ENCODE peak calls at places on chromosomes 7 and 10, in four cellular contexts. One of them, this sample, is unnamed.

GRCh38 chr10:34203966-34204630 is 611.0 kb downstream of the PARD3 start:
- DNase-seq in CD4-positive, alpha-beta T cell: no peak
- DNase-seq in pancreas: no peak
- DNase-seq in cardiac muscle cell: no peak
- DNase-seq in this sample: no peak

GRCh38 chr7:22214000-22214399 is 143.0 kb downstream of the RAPGEF5 start:
- DNase-seq in cardiac muscle cell: no peak
- DNase-seq in CD4-positive, alpha-beta T cell: no peak
- DNase-seq in pancreas: no peak
- DNase-seq in this sample: no peak

GRCh38 chr7:101121996-101122932 is 4.6 kb upstream of the SERPINE1 start:
- DNase-seq in CD4-positive, alpha-beta T cell: no peak
- DNase-seq in pancreas: no peak
- DNase-seq in cardiac muscle cell: peak
- DNase-seq in this sample: peak

GRCh38 chr7:118472581-118472980 is 248.1 kb downstream of the ANKRD7 start:
- DNase-seq in cardiac muscle cell: no peak
- DNase-seq in CD4-positive, alpha-beta T cell: no peak
- DNase-seq in pancreas: no peak
- DNase-seq in this sample: no peak

GRCh38 chr7:109101332-109101731 is 531.7 kb downstream of the DNAJB9 start:
- DNase-seq in pancreas: no peak
- DNase-seq in cardiac muscle cell: no peak
- DNase-seq in CD4-positive, alpha-beta T cell: no peak
- DNase-seq in this sample: no peak

GRCh38 chr10:24414597-24414996 is 205.7 kb downstream of the KIAA1217 start:
- DNase-seq in cardiac muscle cell: no peak
- DNase-seq in pancreas: no peak
- DNase-seq in CD4-positive, alpha-beta T cell: no peak
- DNase-seq in this sample: no peak

GRCh38 chr7:37119296-37119695 is 329.4 kb downstream of the ELMO1 start:
- DNase-seq in cardiac muscle cell: no peak
- DNase-seq in CD4-positive, alpha-beta T cell: no peak
- DNase-seq in pancreas: no peak
- DNase-seq in this sample: no peak

GRCh38 chr10:63093227-63093626 is 39.9 kb upstream of the NRBF2 start:
- DNase-seq in CD4-positive, alpha-beta T cell: no peak
- DNase-seq in cardiac muscle cell: no peak
- DNase-seq in pancreas: no peak
- DNase-seq in this sample: no peak

GRCh38 chr10:66322261-66322660 is 603.6 kb upstream of the LRRTM3 start:
- DNase-seq in pancreas: no peak
- DNase-seq in cardiac muscle cell: peak
- DNase-seq in CD4-positive, alpha-beta T cell: no peak
- DNase-seq in this sample: peak

GRCh38 chr10:99435986-99436633 is 5.7 kb upstream of the GOT1 start:
- DNase-seq in CD4-positive, alpha-beta T cell: no peak
- DNase-seq in pancreas: no peak
- DNase-seq in cardiac muscle cell: peak
- DNase-seq in this sample: no peak

GRCh38 chr10:593016-593415 is 96.5 kb downstream of the DIP2C start:
- DNase-seq in CD4-positive, alpha-beta T cell: no peak
- DNase-seq in pancreas: no peak
- DNase-seq in cardiac muscle cell: no peak
- DNase-seq in this sample: no peak

GRCh38 chr10:83045731-83046130 is 1093.6 kb upstream of the GHITM start:
- DNase-seq in pancreas: no peak
- DNase-seq in CD4-positive, alpha-beta T cell: no peak
- DNase-seq in cardiac muscle cell: no peak
- DNase-seq in this sample: no peak

GRCh38 chr7:139620676-139621344 is 97.3 kb downstream of the CLEC2L start:
- DNase-seq in pancreas: peak
- DNase-seq in CD4-positive, alpha-beta T cell: peak
- DNase-seq in cardiac muscle cell: peak
- DNase-seq in this sample: peak

GRCh38 chr7:20681258-20681882 is 65.9 kb downstream of the ABCB5 start:
- DNase-seq in pancreas: no peak
- DNase-seq in cardiac muscle cell: no peak
- DNase-seq in CD4-positive, alpha-beta T cell: no peak
- DNase-seq in this sample: no peak

GRCh38 chr10:77926566-77927342 is at the start of gene DLG5:
- DNase-seq in cardiac muscle cell: peak
- DNase-seq in pancreas: peak
- DNase-seq in CD4-positive, alpha-beta T cell: no peak
- DNase-seq in this sample: peak

GRCh38 chr7:152465118-152465387 is 29.2 kb upstream of the KMT2C start:
- DNase-seq in CD4-positive, alpha-beta T cell: no peak
- DNase-seq in cardiac muscle cell: no peak
- DNase-seq in pancreas: no peak
- DNase-seq in this sample: no peak

GRCh38 chr7:39353615-39354376 is 212.4 kb upstream of the YAE1 start:
- DNase-seq in pancreas: peak
- DNase-seq in cardiac muscle cell: peak
- DNase-seq in CD4-positive, alpha-beta T cell: no peak
- DNase-seq in this sample: no peak

GRCh38 chr10:79387974-79388850 is 40.9 kb downstream of the PPIF start:
- DNase-seq in pancreas: peak
- DNase-seq in cardiac muscle cell: no peak
- DNase-seq in CD4-positive, alpha-beta T cell: no peak
- DNase-seq in this sample: peak

GRCh38 chr10:80599424-80599847 is 61.7 kb downstream of the SH2D4B start:
- DNase-seq in pancreas: no peak
- DNase-seq in cardiac muscle cell: peak
- DNase-seq in CD4-positive, alpha-beta T cell: no peak
- DNase-seq in this sample: peak

GRCh38 chr10:91681361-91682276 is 48.7 kb upstream of the PPP1R3C start:
- DNase-seq in cardiac muscle cell: peak
- DNase-seq in CD4-positive, alpha-beta T cell: no peak
- DNase-seq in pancreas: no peak
- DNase-seq in this sample: no peak

GRCh38 chr10:70508912-70509366 is 30.4 kb downstream of the PALD1 start:
- DNase-seq in CD4-positive, alpha-beta T cell: no peak
- DNase-seq in pancreas: no peak
- DNase-seq in cardiac muscle cell: peak
- DNase-seq in this sample: peak

GRCh38 chr10:102431452-102432124 is 786 bp downstream of the CUEDC2 start:
- DNase-seq in CD4-positive, alpha-beta T cell: no peak
- DNase-seq in cardiac muscle cell: no peak
- DNase-seq in pancreas: no peak
- DNase-seq in this sample: no peak

GRCh38 chr7:81367335-81367801 is 402.5 kb downstream of the HGF start:
- DNase-seq in cardiac muscle cell: no peak
- DNase-seq in CD4-positive, alpha-beta T cell: no peak
- DNase-seq in pancreas: no peak
- DNase-seq in this sample: no peak

GRCh38 chr7:24905996-24906770 is 73.8 kb downstream of the OSBPL3 start:
- DNase-seq in CD4-positive, alpha-beta T cell: no peak
- DNase-seq in pancreas: no peak
- DNase-seq in cardiac muscle cell: no peak
- DNase-seq in this sample: no peak

GRCh38 chr10:36301539-36301938 is 659.4 kb upstream of the FZD8 start:
- DNase-seq in cardiac muscle cell: no peak
- DNase-seq in CD4-positive, alpha-beta T cell: no peak
- DNase-seq in pancreas: no peak
- DNase-seq in this sample: no peak

GRCh38 chr7:52355059-52355458 is 680.4 kb upstream of the POM121L12 start:
- DNase-seq in cardiac muscle cell: peak
- DNase-seq in pancreas: no peak
- DNase-seq in CD4-positive, alpha-beta T cell: no peak
- DNase-seq in this sample: no peak

GRCh38 chr10:96176985-96177384 is 46.9 kb downstream of the ZNF518A start:
- DNase-seq in pancreas: no peak
- DNase-seq in cardiac muscle cell: no peak
- DNase-seq in CD4-positive, alpha-beta T cell: no peak
- DNase-seq in this sample: no peak

GRCh38 chr10:121900443-121901174 is 27.2 kb downstream of the ATE1 start:
- DNase-seq in cardiac muscle cell: peak
- DNase-seq in CD4-positive, alpha-beta T cell: no peak
- DNase-seq in pancreas: no peak
- DNase-seq in this sample: no peak

GRCh38 chr7:105345725-105346124 is 43.0 kb downstream of the SRPK2 start:
- DNase-seq in cardiac muscle cell: no peak
- DNase-seq in CD4-positive, alpha-beta T cell: no peak
- DNase-seq in pancreas: no peak
- DNase-seq in this sample: no peak

GRCh38 chr10:52578871-52579405 is 193.6 kb downstream of the MBL2 start:
- DNase-seq in pancreas: no peak
- DNase-seq in cardiac muscle cell: no peak
- DNase-seq in CD4-positive, alpha-beta T cell: no peak
- DNase-seq in this sample: no peak

GRCh38 chr10:132274986-132275385 is 32.8 kb downstream of the STK32C start:
- DNase-seq in CD4-positive, alpha-beta T cell: no peak
- DNase-seq in pancreas: no peak
- DNase-seq in cardiac muscle cell: no peak
- DNase-seq in this sample: no peak

GRCh38 chr7:156558198-156558597 is 82.4 kb upstream of the RNF32 start:
- DNase-seq in cardiac muscle cell: no peak
- DNase-seq in pancreas: no peak
- DNase-seq in CD4-positive, alpha-beta T cell: no peak
- DNase-seq in this sample: no peak

GRCh38 chr7:144826248-144826647 is 9.6 kb downstream of the TPK1 start:
- DNase-seq in cardiac muscle cell: no peak
- DNase-seq in pancreas: no peak
- DNase-seq in CD4-positive, alpha-beta T cell: no peak
- DNase-seq in this sample: no peak

GRCh38 chr7:144824360-144824759 is 11.5 kb downstream of the TPK1 start:
- DNase-seq in pancreas: no peak
- DNase-seq in CD4-positive, alpha-beta T cell: no peak
- DNase-seq in cardiac muscle cell: no peak
- DNase-seq in this sample: no peak

GRCh38 chr7:144830024-144830785 is 5.6 kb downstream of the TPK1 start:
- DNase-seq in pancreas: no peak
- DNase-seq in cardiac muscle cell: no peak
- DNase-seq in CD4-positive, alpha-beta T cell: no peak
- DNase-seq in this sample: peak

GRCh38 chr7:144830811-144831210 is 5.0 kb downstream of the TPK1 start:
- DNase-seq in pancreas: no peak
- DNase-seq in cardiac muscle cell: no peak
- DNase-seq in CD4-positive, alpha-beta T cell: no peak
- DNase-seq in this sample: no peak

GRCh38 chr7:144827581-144828139 is 8.2 kb downstream of the TPK1 start:
- DNase-seq in CD4-positive, alpha-beta T cell: no peak
- DNase-seq in pancreas: no peak
- DNase-seq in cardiac muscle cell: peak
- DNase-seq in this sample: no peak
- H3K27ac ChIP-seq in CD4-positive, alpha-beta T cell: no peak
- H3K27ac ChIP-seq in pancreas: no peak
- H3K27ac ChIP-seq in cardiac muscle cell: no peak
- H3K27ac ChIP-seq in this sample: no peak

GRCh38 chr10:27099916-27100799 is at the start of gene ANKRD26:
- DNase-seq in pancreas: peak
- DNase-seq in cardiac muscle cell: peak
- DNase-seq in CD4-positive, alpha-beta T cell: peak
- DNase-seq in this sample: peak
- TF ChIP-seq CTCF in pancreas: no peak
- TF ChIP-seq CTCF in cardiac muscle cell: peak
- TF ChIP-seq CTCF in CD4-positive, alpha-beta T cell: no peak
- TF ChIP-seq CTCF in this sample: no peak

DNA sequence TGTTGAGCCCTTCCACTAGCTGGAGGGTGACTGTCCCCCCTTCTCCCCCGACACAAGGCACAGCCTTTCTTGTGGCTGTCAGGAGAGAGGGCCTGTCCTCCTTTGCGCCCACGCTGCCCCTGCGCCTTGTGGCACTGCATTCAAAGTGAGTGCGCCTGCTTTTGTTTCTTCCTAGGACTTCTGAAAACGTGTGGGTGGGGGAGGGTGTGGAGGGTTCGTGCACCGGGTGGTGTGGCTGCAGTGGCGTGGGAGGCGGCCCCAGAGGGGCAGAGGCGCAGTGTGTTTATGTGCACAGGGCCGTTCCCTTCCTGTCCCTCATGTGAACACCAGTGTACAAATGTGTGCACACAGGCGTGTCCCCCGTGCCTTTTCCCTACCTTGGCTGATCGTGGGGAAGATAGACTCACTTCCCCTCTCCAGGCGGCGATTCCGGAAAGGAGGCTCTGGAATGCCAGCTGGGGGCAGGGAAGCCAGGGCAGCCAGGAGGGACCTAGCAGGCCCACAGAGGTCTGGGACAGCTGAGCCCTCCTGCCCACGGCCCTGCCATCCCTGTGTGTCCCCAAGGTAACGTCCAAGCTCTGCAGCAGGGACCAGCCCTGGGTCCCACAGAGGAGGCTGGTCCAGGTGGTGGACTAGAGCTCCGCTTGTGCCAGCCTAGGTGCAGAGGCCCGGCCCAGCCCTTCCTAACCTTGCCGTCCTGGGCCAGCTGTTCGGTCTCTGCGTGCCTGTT is 88.8 kb downstream of the LHPP start:
- DNase-seq in cardiac muscle cell: no peak
- DNase-seq in CD4-positive, alpha-beta T cell: no peak
- DNase-seq in pancreas: no peak
- DNase-seq in this sample: no peak
- H3K27ac ChIP-seq in cardiac muscle cell: no peak
- H3K27ac ChIP-seq in CD4-positive, alpha-beta T cell: no peak
- H3K27ac ChIP-seq in pancreas: no peak
- H3K27ac ChIP-seq in this sample: no peak

GRCh38 chr7:2431260-2431867 is 28.0 kb downstream of the CHST12 start:
- DNase-seq in pancreas: no peak
- DNase-seq in CD4-positive, alpha-beta T cell: peak
- DNase-seq in cardiac muscle cell: no peak
- DNase-seq in this sample: no peak
- TF ChIP-seq CTCF in pancreas: no peak
- TF ChIP-seq CTCF in CD4-positive, alpha-beta T cell: peak
- TF ChIP-seq CTCF in cardiac muscle cell: peak
- TF ChIP-seq CTCF in this sample: peak

GRCh38 chr7:143735962-143736361 is 21.5 kb downstream of the CTAGE6 start:
- DNase-seq in CD4-positive, alpha-beta T cell: no peak
- DNase-seq in cardiac muscle cell: no peak
- DNase-seq in pancreas: no peak
- DNase-seq in this sample: no peak
- H3K27ac ChIP-seq in CD4-positive, alpha-beta T cell: no peak
- H3K27ac ChIP-seq in cardiac muscle cell: no peak
- H3K27ac ChIP-seq in pancreas: no peak
- H3K27ac ChIP-seq in this sample: no peak

DNA sequence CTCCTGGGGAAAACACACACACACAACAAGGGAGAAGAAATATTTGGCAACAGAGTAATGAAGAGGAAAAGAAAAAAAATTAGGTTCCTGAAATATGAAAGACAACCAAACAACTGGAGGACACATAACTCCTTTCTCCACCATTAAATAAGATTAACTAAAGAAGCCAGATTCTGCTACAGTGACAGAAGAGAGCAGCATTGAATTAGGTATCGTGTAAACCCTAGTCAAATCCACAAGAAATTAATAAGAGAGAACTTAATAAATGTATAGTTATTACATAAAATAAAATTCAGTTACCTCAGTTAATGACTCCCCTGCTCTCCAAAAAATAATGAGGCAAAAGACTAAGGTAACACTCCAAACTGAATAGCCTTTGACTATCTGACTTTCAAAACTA is 306.7 kb downstream of the CRPPA start:
- DNase-seq in cardiac muscle cell: no peak
- DNase-seq in pancreas: no peak
- DNase-seq in CD4-positive, alpha-beta T cell: no peak
- DNase-seq in this sample: no peak
- TF ChIP-seq CTCF in cardiac muscle cell: peak
- TF ChIP-seq CTCF in pancreas: no peak
- TF ChIP-seq CTCF in CD4-positive, alpha-beta T cell: no peak
- TF ChIP-seq CTCF in this sample: no peak

GRCh38 chr10:46094931-46095755 is 49.1 kb upstream of the MSMB start:
- DNase-seq in CD4-positive, alpha-beta T cell: no peak
- DNase-seq in pancreas: no peak
- DNase-seq in cardiac muscle cell: peak
- DNase-seq in this sample: no peak
- H3K27ac ChIP-seq in CD4-positive, alpha-beta T cell: peak
- H3K27ac ChIP-seq in pancreas: no peak
- H3K27ac ChIP-seq in cardiac muscle cell: peak
- H3K27ac ChIP-seq in this sample: no peak